ENCODE peak calls at places on chromosome 5, in seven cellular contexts. One of them, this sample, is unnamed.

GRCh38 chr5:148125641-148126040 is 42.7 kb upstream of the SPINK14 start:
- DNase-seq in anterior cingulate cortex: no peak
- DNase-seq in left colon: no peak
- DNase-seq in AG09309: peak; percentile 4
- DNase-seq in heart left ventricle: no peak
- DNase-seq in neural progenitor cell: no peak
- DNase-seq in GM12878: no peak
- DNase-seq in this sample: no peak

GRCh38 chr5:32852535-32852934 is 141.4 kb downstream of the NPR3 start:
- DNase-seq in anterior cingulate cortex: no peak
- DNase-seq in left colon: no peak
- DNase-seq in AG09309: no peak
- DNase-seq in heart left ventricle: no peak
- DNase-seq in neural progenitor cell: peak; percentile 78
- DNase-seq in GM12878: no peak
- DNase-seq in this sample: peak; percentile 91

GRCh38 chr5:156949424-156949823 is 13.6 kb downstream of the TIMD4 start:
- DNase-seq in anterior cingulate cortex: no peak
- DNase-seq in left colon: no peak
- DNase-seq in AG09309: no peak
- DNase-seq in heart left ventricle: no peak
- DNase-seq in neural progenitor cell: peak; percentile 5
- DNase-seq in GM12878: no peak
- DNase-seq in this sample: no peak

GRCh38 chr5:55063899-55064298 is 38.5 kb upstream of the GZMA start:
- DNase-seq in anterior cingulate cortex: no peak
- DNase-seq in left colon: no peak
- DNase-seq in AG09309: no peak
- DNase-seq in heart left ventricle: no peak
- DNase-seq in neural progenitor cell: no peak
- DNase-seq in GM12878: no peak
- DNase-seq in this sample: no peak

GRCh38 chr5:181164076-181164952 is 16.9 kb downstream of the OR2V2 start:
- DNase-seq in anterior cingulate cortex: no peak
- DNase-seq in left colon: no peak
- DNase-seq in AG09309: no peak
- DNase-seq in heart left ventricle: no peak
- DNase-seq in neural progenitor cell: peak; percentile 23
- DNase-seq in GM12878: no peak
- DNase-seq in this sample: no peak

GRCh38 chr5:88190106-88190834 is 78.4 kb downstream of the TMEM161B start:
- DNase-seq in anterior cingulate cortex: no peak
- DNase-seq in left colon: no peak
- DNase-seq in AG09309: no peak
- DNase-seq in heart left ventricle: no peak
- DNase-seq in neural progenitor cell: peak; percentile 30
- DNase-seq in GM12878: no peak
- DNase-seq in this sample: no peak

GRCh38 chr5:51226420-51226735 is 156.9 kb upstream of the ISL1 start:
- DNase-seq in anterior cingulate cortex: no peak
- DNase-seq in left colon: no peak
- DNase-seq in AG09309: no peak
- DNase-seq in heart left ventricle: no peak
- DNase-seq in neural progenitor cell: peak; percentile 52
- DNase-seq in GM12878: no peak
- DNase-seq in this sample: no peak

GRCh38 chr5:108381034-108381954 is 604 bp downstream of the FBXL17 start:
- DNase-seq in anterior cingulate cortex: peak; percentile 39
- DNase-seq in left colon: peak; percentile 87
- DNase-seq in AG09309: no peak
- DNase-seq in heart left ventricle: peak; percentile 84
- DNase-seq in neural progenitor cell: peak; percentile 87
- DNase-seq in GM12878: no peak
- DNase-seq in this sample: no peak

GRCh38 chr5:72140711-72141110 is 33.4 kb downstream of the MAP1B start:
- DNase-seq in anterior cingulate cortex: no peak
- DNase-seq in left colon: no peak
- DNase-seq in AG09309: no peak
- DNase-seq in heart left ventricle: no peak
- DNase-seq in neural progenitor cell: no peak
- DNase-seq in GM12878: no peak
- DNase-seq in this sample: no peak

GRCh38 chr5:133497608-133498348 is 114.6 kb downstream of the FSTL4 start:
- DNase-seq in anterior cingulate cortex: no peak
- DNase-seq in left colon: no peak
- DNase-seq in AG09309: no peak
- DNase-seq in heart left ventricle: no peak
- DNase-seq in neural progenitor cell: no peak
- DNase-seq in GM12878: no peak
- DNase-seq in this sample: no peak

GRCh38 chr5:84830265-84830664 is 445.6 kb upstream of the EDIL3 start:
- DNase-seq in anterior cingulate cortex: no peak
- DNase-seq in left colon: no peak
- DNase-seq in AG09309: no peak
- DNase-seq in heart left ventricle: no peak
- DNase-seq in neural progenitor cell: no peak
- DNase-seq in GM12878: no peak
- DNase-seq in this sample: no peak

GRCh38 chr5:154652746-154653417 is 102.3 kb upstream of the LARP1 start:
- DNase-seq in anterior cingulate cortex: no peak
- DNase-seq in left colon: no peak
- DNase-seq in AG09309: no peak
- DNase-seq in heart left ventricle: no peak
- DNase-seq in neural progenitor cell: no peak
- DNase-seq in GM12878: no peak
- DNase-seq in this sample: no peak

GRCh38 chr5:81948349-81948748 is 23.5 kb upstream of the ATG10 start:
- DNase-seq in anterior cingulate cortex: no peak
- DNase-seq in left colon: no peak
- DNase-seq in AG09309: peak; percentile 20
- DNase-seq in heart left ventricle: no peak
- DNase-seq in neural progenitor cell: no peak
- DNase-seq in GM12878: no peak
- DNase-seq in this sample: peak; percentile 70

GRCh38 chr5:170302729-170303501 is 5.3 kb upstream of the LCP2 start:
- DNase-seq in anterior cingulate cortex: no peak
- DNase-seq in left colon: no peak
- DNase-seq in AG09309: no peak
- DNase-seq in heart left ventricle: peak; percentile 71
- DNase-seq in neural progenitor cell: no peak
- DNase-seq in GM12878: peak; percentile 68
- DNase-seq in this sample: no peak

GRCh38 chr5:18563853-18564252 is 929.6 kb downstream of the TAF11L14 start:
- DNase-seq in anterior cingulate cortex: no peak
- DNase-seq in left colon: no peak
- DNase-seq in AG09309: no peak
- DNase-seq in heart left ventricle: no peak
- DNase-seq in neural progenitor cell: no peak
- DNase-seq in GM12878: no peak
- DNase-seq in this sample: no peak

GRCh38 chr5:168292783-168293696 is 1.6 kb downstream of the WWC1 start:
- DNase-seq in anterior cingulate cortex: no peak
- DNase-seq in left colon: no peak
- DNase-seq in AG09309: no peak
- DNase-seq in heart left ventricle: no peak
- DNase-seq in neural progenitor cell: no peak
- DNase-seq in GM12878: no peak
- DNase-seq in this sample: no peak

GRCh38 chr5:179346875-179347274 is 1.6 kb upstream of the ADAMTS2 start:
- DNase-seq in anterior cingulate cortex: no peak
- DNase-seq in left colon: no peak
- DNase-seq in AG09309: no peak
- DNase-seq in heart left ventricle: no peak
- DNase-seq in neural progenitor cell: no peak
- DNase-seq in GM12878: no peak
- DNase-seq in this sample: no peak

GRCh38 chr5:95673076-95673475 is 9.7 kb downstream of the SPATA9 start:
- DNase-seq in anterior cingulate cortex: no peak
- DNase-seq in left colon: no peak
- DNase-seq in AG09309: peak; percentile 39
- DNase-seq in heart left ventricle: no peak
- DNase-seq in neural progenitor cell: no peak
- DNase-seq in GM12878: no peak
- DNase-seq in this sample: peak; percentile 49

GRCh38 chr5:16489322-16489791 is 23.8 kb upstream of the ZNF622 start:
- DNase-seq in anterior cingulate cortex: no peak
- DNase-seq in left colon: no peak
- DNase-seq in AG09309: peak; percentile 37
- DNase-seq in heart left ventricle: no peak
- DNase-seq in neural progenitor cell: peak; percentile 53
- DNase-seq in GM12878: no peak
- DNase-seq in this sample: no peak

GRCh38 chr5:140116716-140117115 is 2.8 kb downstream of the PURA start:
- DNase-seq in anterior cingulate cortex: no peak
- DNase-seq in left colon: no peak
- DNase-seq in AG09309: no peak
- DNase-seq in heart left ventricle: no peak
- DNase-seq in neural progenitor cell: no peak
- DNase-seq in GM12878: no peak
- DNase-seq in this sample: no peak

GRCh38 chr5:91016954-91017690 is 366.0 kb downstream of the ARRDC3 start:
- DNase-seq in anterior cingulate cortex: no peak
- DNase-seq in left colon: no peak
- DNase-seq in AG09309: no peak
- DNase-seq in heart left ventricle: no peak
- DNase-seq in neural progenitor cell: no peak
- DNase-seq in GM12878: no peak
- DNase-seq in this sample: peak; percentile 71

GRCh38 chr5:162786234-162786633 is 651.2 kb upstream of the CCNG1 start:
- DNase-seq in anterior cingulate cortex: no peak
- DNase-seq in left colon: no peak
- DNase-seq in AG09309: no peak
- DNase-seq in heart left ventricle: no peak
- DNase-seq in neural progenitor cell: no peak
- DNase-seq in GM12878: no peak
- DNase-seq in this sample: no peak

GRCh38 chr5:53448851-53449250 is 31.6 kb upstream of the FST start:
- DNase-seq in anterior cingulate cortex: no peak
- DNase-seq in left colon: no peak
- DNase-seq in AG09309: no peak
- DNase-seq in heart left ventricle: no peak
- DNase-seq in neural progenitor cell: no peak
- DNase-seq in GM12878: no peak
- DNase-seq in this sample: no peak

GRCh38 chr5:173567548-173567947 is 48.9 kb downstream of the BOD1 start:
- DNase-seq in anterior cingulate cortex: no peak
- DNase-seq in left colon: no peak
- DNase-seq in AG09309: no peak
- DNase-seq in heart left ventricle: no peak
- DNase-seq in neural progenitor cell: no peak
- DNase-seq in GM12878: no peak
- DNase-seq in this sample: peak; percentile 49

GRCh38 chr5:1881273-1881586 is 1.5 kb downstream of the IRX4 start:
- DNase-seq in anterior cingulate cortex: no peak
- DNase-seq in left colon: no peak
- DNase-seq in AG09309: no peak
- DNase-seq in heart left ventricle: no peak
- DNase-seq in neural progenitor cell: peak; percentile 40
- DNase-seq in GM12878: no peak
- DNase-seq in this sample: no peak

GRCh38 chr5:53381-54174 is 38.4 kb upstream of the PLEKHG4B start:
- DNase-seq in anterior cingulate cortex: no peak
- DNase-seq in left colon: peak; percentile 26
- DNase-seq in AG09309: no peak
- DNase-seq in heart left ventricle: peak; percentile 25
- DNase-seq in neural progenitor cell: peak; percentile 95
- DNase-seq in GM12878: no peak
- DNase-seq in this sample: no peak

GRCh38 chr5:76794871-76795270 is 24.0 kb upstream of the F2RL1 start:
- DNase-seq in anterior cingulate cortex: no peak
- DNase-seq in left colon: no peak
- DNase-seq in AG09309: no peak
- DNase-seq in heart left ventricle: no peak
- DNase-seq in neural progenitor cell: no peak
- DNase-seq in GM12878: no peak
- DNase-seq in this sample: no peak

GRCh38 chr5:95861858-95862561 is 39.5 kb upstream of the GLRX start:
- DNase-seq in anterior cingulate cortex: no peak
- DNase-seq in left colon: no peak
- DNase-seq in AG09309: peak; percentile 63
- DNase-seq in heart left ventricle: no peak
- DNase-seq in neural progenitor cell: no peak
- DNase-seq in GM12878: no peak
- DNase-seq in this sample: no peak

GRCh38 chr5:51185985-51186384 is 197.3 kb upstream of the ISL1 start:
- DNase-seq in anterior cingulate cortex: no peak
- DNase-seq in left colon: no peak
- DNase-seq in AG09309: no peak
- DNase-seq in heart left ventricle: no peak
- DNase-seq in neural progenitor cell: no peak
- DNase-seq in GM12878: no peak
- DNase-seq in this sample: no peak

GRCh38 chr5:158543539-158544387 is 556.0 kb downstream of the EBF1 start:
- DNase-seq in anterior cingulate cortex: no peak
- DNase-seq in left colon: no peak
- DNase-seq in AG09309: peak; percentile 28
- DNase-seq in heart left ventricle: no peak
- DNase-seq in neural progenitor cell: no peak
- DNase-seq in GM12878: no peak
- DNase-seq in this sample: peak; percentile 34

GRCh38 chr5:112779531-112779930 is 41.8 kb downstream of the APC start:
- DNase-seq in anterior cingulate cortex: no peak
- DNase-seq in left colon: no peak
- DNase-seq in AG09309: peak; percentile 71
- DNase-seq in heart left ventricle: no peak
- DNase-seq in neural progenitor cell: no peak
- DNase-seq in GM12878: no peak
- DNase-seq in this sample: peak; percentile 80

GRCh38 chr5:83281658-83282057 is 189.9 kb upstream of the VCAN start:
- DNase-seq in anterior cingulate cortex: no peak
- DNase-seq in left colon: no peak
- DNase-seq in AG09309: peak; percentile 87
- DNase-seq in heart left ventricle: no peak
- DNase-seq in neural progenitor cell: peak; percentile 5
- DNase-seq in GM12878: no peak
- DNase-seq in this sample: peak; percentile 62

GRCh38 chr5:133930824-133931111 is 37.7 kb downstream of the C5orf15 start:
- DNase-seq in anterior cingulate cortex: no peak
- DNase-seq in left colon: no peak
- DNase-seq in AG09309: no peak
- DNase-seq in heart left ventricle: no peak
- DNase-seq in neural progenitor cell: no peak
- DNase-seq in GM12878: no peak
- DNase-seq in this sample: no peak

GRCh38 chr5:17305964-17306725 is 88.7 kb downstream of the BASP1 start:
- DNase-seq in anterior cingulate cortex: no peak
- DNase-seq in left colon: peak; percentile 53
- DNase-seq in AG09309: peak; percentile 89
- DNase-seq in heart left ventricle: no peak
- DNase-seq in neural progenitor cell: no peak
- DNase-seq in GM12878: no peak
- DNase-seq in this sample: peak; percentile 63

GRCh38 chr5:72063219-72063819 is 44.0 kb upstream of the MAP1B start:
- DNase-seq in anterior cingulate cortex: no peak
- DNase-seq in left colon: peak; percentile 17
- DNase-seq in AG09309: no peak
- DNase-seq in heart left ventricle: no peak
- DNase-seq in neural progenitor cell: peak; percentile 81
- DNase-seq in GM12878: no peak
- DNase-seq in this sample: no peak